ENCODE peak calls at places on chromosome 14, in eight cellular contexts. Y is suprapubic skin, M is adrenal gland, W is tibial nerve, L is uterus, C is fibroblast of the aortic adventitia, E is prostate gland, D is lower leg skin. A is an unnamed sample.

GRCh38 chr14:77208266-77208978 is 26.8 kb downstream of the TMEM63C start:
- DNase-seq in Y (peak), E (peak), D (no peak), L (peak), W (peak), C (peak), M (peak), A (peak)

GRCh38 chr14:61145258-61145902 is 135.8 kb downstream of the TMEM30B start:
- DNase-seq in C (peak), Y (no peak), D (no peak), M (no peak), L (peak), W (peak), E (peak), A (peak)

GRCh38 chr14:55874785-55875184 is 243.4 kb upstream of the PELI2 start:
- DNase-seq in E (no peak), W (no peak), C (peak), M (no peak), Y (no peak), L (no peak), D (no peak), A (no peak)

GRCh38 chr14:70886421-70887206 is 20.6 kb upstream of the PCNX1 start:
- DNase-seq in L (no peak), C (no peak), E (no peak), W (no peak), D (no peak), M (peak), Y (no peak), A (no peak)

GRCh38 chr14:28468191-28469151 is 298.1 kb upstream of the FOXG1 start:
- DNase-seq in M (no peak), W (no peak), E (no peak), Y (no peak), D (no peak), L (no peak), C (peak), A (no peak)

GRCh38 chr14:54834727-54835126 is 67.9 kb downstream of the GCH1 start:
- DNase-seq in D (no peak), M (no peak), Y (no peak), W (no peak), E (no peak), L (no peak), C (no peak), A (no peak)

GRCh38 chr14:59086241-59086899 is 102.1 kb upstream of the DAAM1 start:
- DNase-seq in W (no peak), M (no peak), D (no peak), Y (no peak), C (peak), E (no peak), L (no peak), A (no peak)

GRCh38 chr14:70005281-70005805 is 126.1 kb downstream of the SMOC1 start:
- DNase-seq in Y (no peak), E (no peak), W (no peak), D (peak), M (no peak), L (no peak), C (no peak), A (no peak)

GRCh38 chr14:50529288-50530179 is 2.8 kb downstream of the MAP4K5 start:
- DNase-seq in E (no peak), C (no peak), M (no peak), L (no peak), D (no peak), W (no peak), Y (no peak), A (no peak)
- H3K4me3 ChIP-seq in E (no peak), C (peak), M (no peak), L (no peak), D (no peak), W (peak), Y (peak), A (no peak)

DNA sequence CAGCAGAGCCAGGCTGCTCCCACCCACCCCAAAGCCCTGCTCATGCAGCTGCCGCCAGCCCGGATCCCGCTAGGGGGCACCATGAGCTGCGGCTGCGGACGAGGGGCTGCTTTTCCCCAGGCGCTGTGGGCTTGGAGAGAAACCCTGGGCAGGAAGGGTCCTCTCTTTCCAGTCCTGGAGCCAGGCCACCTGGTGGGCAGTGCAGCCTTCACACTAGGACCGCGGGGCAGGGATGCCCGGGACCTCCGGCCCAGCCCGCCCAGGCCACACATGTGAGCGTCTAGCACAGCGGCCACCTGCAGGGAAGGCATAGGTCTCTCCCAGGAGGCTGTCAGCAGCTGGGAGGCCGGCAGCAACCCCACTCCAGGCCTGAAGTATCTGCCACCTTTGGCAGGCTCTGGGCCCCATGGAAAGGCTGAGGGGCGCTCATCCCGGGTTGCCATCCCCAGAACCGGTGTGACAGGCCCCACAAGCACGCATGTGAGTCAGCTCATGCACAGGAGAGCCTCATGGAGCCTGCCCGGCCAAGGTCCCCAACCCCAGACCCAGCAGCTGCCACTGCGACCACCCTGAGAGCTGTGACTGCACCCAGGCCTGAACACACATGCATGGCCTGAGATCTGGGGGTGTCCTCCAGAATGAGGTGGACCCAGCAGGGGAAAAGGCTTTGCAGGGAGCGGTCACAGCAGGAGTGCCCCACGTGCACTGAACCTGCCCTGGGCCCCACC is 280.0 kb upstream of the RTL1 start:
- DNase-seq in Y (peak), L (peak), M (no peak), C (no peak), D (peak), E (no peak), W (no peak), A (peak)
- TF ChIP-seq CTCF in Y (no peak), L (peak), M (no peak), C (no peak), D (no peak), E (peak), W (peak), A (no peak)

GRCh38 chr14:104799239-104799599 is 1.7 kb upstream of the ZBTB42 start:
- DNase-seq in M (peak), L (no peak), E (no peak), D (no peak), W (no peak), Y (no peak), C (no peak), A (no peak)
- H3K4me3 ChIP-seq in M (no peak), L (no peak), E (no peak), D (no peak), W (peak), Y (no peak), C (no peak), A (no peak)

GRCh38 chr14:92093320-92093719 is 13.1 kb downstream of the ATXN3 start:
- DNase-seq in L (no peak), M (peak), E (no peak), D (no peak), C (no peak), Y (no peak), W (no peak), A (no peak)
- TF ChIP-seq CTCF in L (no peak), M (no peak), E (no peak), D (no peak), C (no peak), Y (no peak), W (no peak), A (peak)

GRCh38 chr14:75070383-75070782 is 942 bp downstream of the ZC2HC1C start:
- DNase-seq in E (no peak), D (peak), C (peak), Y (peak), L (peak), W (peak), M (no peak), A (no peak)

GRCh38 chr14:75069811-75070145 is 337 bp downstream of the ZC2HC1C start:
- DNase-seq in E (no peak), Y (no peak), C (no peak), D (no peak), M (no peak), W (peak), L (no peak), A (no peak)

GRCh38 chr14:75067212-75067611 is 2.2 kb upstream of the ZC2HC1C start:
- DNase-seq in E (no peak), D (no peak), L (no peak), Y (no peak), M (no peak), W (no peak), C (no peak), A (no peak)

GRCh38 chr14:75068294-75069020 is 984 bp upstream of the ZC2HC1C start:
- DNase-seq in W (no peak), C (no peak), E (no peak), L (no peak), Y (no peak), D (no peak), M (no peak), A (no peak)

GRCh38 chr14:75069021-75069810 is at the start of gene ZC2HC1C:
- DNase-seq in E (peak), W (peak), L (peak), D (peak), C (peak), Y (peak), M (peak), A (peak)
- H3K4me3 ChIP-seq in E (peak), W (peak), L (peak), D (no peak), C (peak), Y (peak), M (peak), A (peak)

A was measured in lung.